ENCODE peak calls at places on chromosomes 3 and 15, in seven cellular contexts. One of them, this sample, is unnamed.

GRCh38 chr15:66707310-66708160 is 5.5 kb downstream of the SMAD6 start:
- DNase-seq in astrocyte: peak; percentile 39
- DNase-seq in endothelial cell of umbilical vein: peak; percentile 54
- DNase-seq in hepatocyte: peak; percentile 82
- DNase-seq in gastrocnemius medialis: no peak
- DNase-seq in testis: peak; percentile 48
- DNase-seq in neural progenitor cell: peak; percentile 88
- DNase-seq in this sample: no peak

GRCh38 chr3:147886889-147887288 is 477.7 kb downstream of the ZIC1 start:
- DNase-seq in astrocyte: no peak
- DNase-seq in endothelial cell of umbilical vein: no peak
- DNase-seq in testis: no peak
- DNase-seq in gastrocnemius medialis: no peak
- DNase-seq in hepatocyte: no peak
- DNase-seq in neural progenitor cell: no peak
- DNase-seq in this sample: no peak

GRCh38 chr15:72229076-72229946 is 1.7 kb downstream of the PKM start:
- DNase-seq in neural progenitor cell: no peak
- DNase-seq in hepatocyte: no peak
- DNase-seq in endothelial cell of umbilical vein: peak; percentile 42
- DNase-seq in astrocyte: peak; percentile 49
- DNase-seq in testis: no peak
- DNase-seq in gastrocnemius medialis: no peak
- DNase-seq in this sample: peak; percentile 60

GRCh38 chr3:81749285-81749684 is 12.2 kb downstream of the GBE1 start:
- DNase-seq in hepatocyte: no peak
- DNase-seq in gastrocnemius medialis: no peak
- DNase-seq in neural progenitor cell: no peak
- DNase-seq in testis: no peak
- DNase-seq in astrocyte: no peak
- DNase-seq in endothelial cell of umbilical vein: no peak
- DNase-seq in this sample: no peak

GRCh38 chr3:67976683-67977082 is 322.3 kb upstream of the SUCLG2 start:
- DNase-seq in gastrocnemius medialis: no peak
- DNase-seq in endothelial cell of umbilical vein: no peak
- DNase-seq in neural progenitor cell: no peak
- DNase-seq in hepatocyte: no peak
- DNase-seq in astrocyte: no peak
- DNase-seq in testis: no peak
- DNase-seq in this sample: no peak

GRCh38 chr15:95174281-95174680 is 942.9 kb downstream of the MCTP2 start:
- DNase-seq in testis: no peak
- DNase-seq in endothelial cell of umbilical vein: no peak
- DNase-seq in hepatocyte: no peak
- DNase-seq in gastrocnemius medialis: peak; percentile 15
- DNase-seq in neural progenitor cell: peak; percentile 34
- DNase-seq in astrocyte: peak; percentile 27
- DNase-seq in this sample: peak; percentile 65

GRCh38 chr15:32987067-32987466 is 207.4 kb downstream of the FMN1 start:
- DNase-seq in endothelial cell of umbilical vein: no peak
- DNase-seq in testis: no peak
- DNase-seq in hepatocyte: no peak
- DNase-seq in neural progenitor cell: no peak
- DNase-seq in astrocyte: no peak
- DNase-seq in gastrocnemius medialis: no peak
- DNase-seq in this sample: no peak

GRCh38 chr3:183298708-183299153 is 45.7 kb downstream of the B3GNT5 start:
- DNase-seq in gastrocnemius medialis: peak; percentile 89
- DNase-seq in testis: no peak
- DNase-seq in hepatocyte: peak; percentile 68
- DNase-seq in neural progenitor cell: peak; percentile 15
- DNase-seq in astrocyte: peak; percentile 92
- DNase-seq in endothelial cell of umbilical vein: no peak
- DNase-seq in this sample: peak; percentile 84

GRCh38 chr3:127997961-127998360 is 54.3 kb upstream of the SEC61A1 start:
- DNase-seq in astrocyte: no peak
- DNase-seq in gastrocnemius medialis: no peak
- DNase-seq in testis: no peak
- DNase-seq in endothelial cell of umbilical vein: no peak
- DNase-seq in hepatocyte: peak; percentile 66
- DNase-seq in neural progenitor cell: no peak
- DNase-seq in this sample: no peak

GRCh38 chr15:96326551-96327154 is 3.8 kb upstream of the NR2F2 start:
- DNase-seq in endothelial cell of umbilical vein: peak; percentile 70
- DNase-seq in hepatocyte: peak; percentile 66
- DNase-seq in neural progenitor cell: peak; percentile 78
- DNase-seq in astrocyte: peak; percentile 58
- DNase-seq in testis: no peak
- DNase-seq in gastrocnemius medialis: no peak
- DNase-seq in this sample: peak; percentile 63

GRCh38 chr15:63983071-63983711 is 63.1 kb downstream of the DAPK2 start:
- DNase-seq in hepatocyte: no peak
- DNase-seq in gastrocnemius medialis: no peak
- DNase-seq in endothelial cell of umbilical vein: peak; percentile 71
- DNase-seq in testis: no peak
- DNase-seq in neural progenitor cell: peak; percentile 44
- DNase-seq in astrocyte: no peak
- DNase-seq in this sample: no peak

DNA sequence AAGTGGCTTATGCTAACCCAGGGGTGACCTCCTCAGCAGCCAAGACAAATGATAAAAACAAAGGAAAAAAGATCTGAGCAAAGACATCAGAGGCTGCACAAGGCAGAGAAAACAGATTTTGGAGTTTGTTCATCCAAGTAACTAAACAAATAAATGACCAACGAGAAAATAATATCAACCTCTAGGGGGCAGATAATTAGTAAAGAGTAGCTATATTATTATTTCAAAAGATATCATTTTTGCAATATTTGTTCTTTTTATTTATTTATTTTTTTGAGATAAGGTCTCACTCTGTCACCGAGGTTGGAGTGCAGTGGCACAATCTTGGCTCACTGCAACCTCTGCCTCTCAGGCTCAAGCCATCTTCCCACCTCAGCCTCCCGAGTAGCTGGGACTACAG is 101.8 kb downstream of the PCCB start:
- DNase-seq in gastrocnemius medialis: no peak
- DNase-seq in testis: no peak
- DNase-seq in astrocyte: no peak
- DNase-seq in endothelial cell of umbilical vein: no peak
- DNase-seq in neural progenitor cell: peak; percentile 4
- DNase-seq in hepatocyte: no peak
- DNase-seq in this sample: no peak
- TF ChIP-seq CTCF in gastrocnemius medialis: no peak
- TF ChIP-seq CTCF in testis: no peak
- TF ChIP-seq CTCF in astrocyte: peak; percentile 7
- TF ChIP-seq CTCF in endothelial cell of umbilical vein: no peak
- TF ChIP-seq CTCF in neural progenitor cell: peak; percentile 32
- TF ChIP-seq CTCF in hepatocyte: no peak
- TF ChIP-seq CTCF in this sample: no peak

DNA sequence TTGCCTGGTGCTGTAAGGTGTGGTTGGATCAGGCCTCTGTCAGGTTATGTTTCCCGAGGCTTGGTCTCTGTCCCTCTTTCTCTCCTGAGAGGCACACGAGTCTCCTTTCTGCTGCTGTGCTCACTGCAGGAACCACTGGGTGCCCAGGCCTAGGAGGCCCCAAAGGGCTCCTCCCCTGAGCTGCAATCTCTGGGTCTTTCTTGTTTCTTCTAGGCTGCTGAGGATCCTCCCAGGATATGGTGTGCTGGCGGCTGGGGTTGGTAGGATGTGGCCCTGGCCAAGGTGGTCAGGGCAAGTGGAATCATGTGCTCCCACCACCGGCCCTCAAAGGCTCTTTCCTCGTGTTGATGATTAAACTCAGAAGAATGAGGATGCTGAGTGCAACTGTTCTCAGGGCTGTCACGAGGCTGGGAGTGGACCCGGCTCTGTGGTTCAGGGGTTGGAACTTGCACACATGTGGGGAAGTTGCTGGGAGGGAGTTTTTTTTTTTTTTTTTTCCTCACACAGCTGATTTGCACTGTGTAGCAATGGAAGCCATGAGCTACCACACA is 43.6 kb upstream of the CTSH start:
- DNase-seq in hepatocyte: peak; percentile 94
- DNase-seq in gastrocnemius medialis: peak; percentile 62
- DNase-seq in astrocyte: peak; percentile 98
- DNase-seq in testis: peak; percentile 83
- DNase-seq in endothelial cell of umbilical vein: peak; percentile 90
- DNase-seq in neural progenitor cell: no peak
- DNase-seq in this sample: peak; percentile 67
- H3K27ac ChIP-seq in hepatocyte: peak overlapping the region; percentile 90
- H3K27ac ChIP-seq in gastrocnemius medialis: peak overlapping the region; percentile 15
- H3K27ac ChIP-seq in astrocyte: peak overlapping the region; percentile 63
- H3K27ac ChIP-seq in testis: peak overlapping the region; percentile 46
- H3K27ac ChIP-seq in endothelial cell of umbilical vein: no peak overlapping the region
- H3K27ac ChIP-seq in neural progenitor cell: no peak overlapping the region
- H3K27ac ChIP-seq in this sample: no peak overlapping the region

GRCh38 chr15:40928351-40928974 is 677 bp upstream of the DLL4 start:
- DNase-seq in endothelial cell of umbilical vein: no peak
- DNase-seq in neural progenitor cell: peak; percentile 55
- DNase-seq in gastrocnemius medialis: no peak
- DNase-seq in testis: no peak
- DNase-seq in hepatocyte: peak; percentile 60
- DNase-seq in astrocyte: no peak
- DNase-seq in this sample: no peak

GRCh38 chr15:40928975-40929729 is at the start of gene DLL4:
- DNase-seq in testis: no peak
- DNase-seq in astrocyte: peak; percentile 27
- DNase-seq in endothelial cell of umbilical vein: peak; percentile 94
- DNase-seq in neural progenitor cell: peak; percentile 81
- DNase-seq in gastrocnemius medialis: no peak
- DNase-seq in hepatocyte: peak; percentile 86
- DNase-seq in this sample: peak; percentile 79

GRCh38 chr15:40926659-40927496 is 2.3 kb upstream of the DLL4 start:
- DNase-seq in astrocyte: no peak
- DNase-seq in gastrocnemius medialis: no peak
- DNase-seq in testis: no peak
- DNase-seq in hepatocyte: no peak
- DNase-seq in neural progenitor cell: no peak
- DNase-seq in endothelial cell of umbilical vein: no peak
- DNase-seq in this sample: no peak

GRCh38 chr15:40925863-40926658 is 3.1 kb upstream of the DLL4 start:
- DNase-seq in gastrocnemius medialis: no peak
- DNase-seq in astrocyte: no peak
- DNase-seq in neural progenitor cell: peak; percentile 82
- DNase-seq in testis: no peak
- DNase-seq in hepatocyte: peak; percentile 55
- DNase-seq in endothelial cell of umbilical vein: no peak
- DNase-seq in this sample: no peak

GRCh38 chr15:40927497-40928346 is 1.4 kb upstream of the DLL4 start:
- DNase-seq in hepatocyte: no peak
- DNase-seq in astrocyte: no peak
- DNase-seq in endothelial cell of umbilical vein: no peak
- DNase-seq in gastrocnemius medialis: no peak
- DNase-seq in testis: no peak
- DNase-seq in neural progenitor cell: no peak
- DNase-seq in this sample: peak; percentile 23
- H3K4me3 ChIP-seq in hepatocyte: peak overlapping the region; percentile 33
- H3K4me3 ChIP-seq in astrocyte: no peak overlapping the region
- H3K4me3 ChIP-seq in endothelial cell of umbilical vein: no peak overlapping the region
- H3K4me3 ChIP-seq in gastrocnemius medialis: peak overlapping the region; percentile 56
- H3K4me3 ChIP-seq in testis: no peak overlapping the region
- H3K4me3 ChIP-seq in neural progenitor cell: peak overlapping the region; percentile 57
- H3K4me3 ChIP-seq in this sample: peak overlapping the region; percentile 66

GRCh38 chr15:93331545-93332117 is 242.6 kb upstream of the RGMA start:
- DNase-seq in neural progenitor cell: peak; percentile 55
- DNase-seq in gastrocnemius medialis: no peak
- DNase-seq in astrocyte: no peak
- DNase-seq in hepatocyte: peak; percentile 31
- DNase-seq in testis: no peak
- DNase-seq in endothelial cell of umbilical vein: no peak
- DNase-seq in this sample: no peak

GRCh38 chr15:93327364-93327763 is 238.4 kb upstream of the RGMA start:
- DNase-seq in testis: no peak
- DNase-seq in endothelial cell of umbilical vein: no peak
- DNase-seq in gastrocnemius medialis: no peak
- DNase-seq in astrocyte: no peak
- DNase-seq in hepatocyte: no peak
- DNase-seq in neural progenitor cell: no peak
- DNase-seq in this sample: no peak

GRCh38 chr15:93333826-93334225 is 244.8 kb upstream of the RGMA start:
- DNase-seq in endothelial cell of umbilical vein: no peak
- DNase-seq in testis: no peak
- DNase-seq in gastrocnemius medialis: no peak
- DNase-seq in astrocyte: no peak
- DNase-seq in neural progenitor cell: peak; percentile 61
- DNase-seq in hepatocyte: no peak
- DNase-seq in this sample: no peak

DNA sequence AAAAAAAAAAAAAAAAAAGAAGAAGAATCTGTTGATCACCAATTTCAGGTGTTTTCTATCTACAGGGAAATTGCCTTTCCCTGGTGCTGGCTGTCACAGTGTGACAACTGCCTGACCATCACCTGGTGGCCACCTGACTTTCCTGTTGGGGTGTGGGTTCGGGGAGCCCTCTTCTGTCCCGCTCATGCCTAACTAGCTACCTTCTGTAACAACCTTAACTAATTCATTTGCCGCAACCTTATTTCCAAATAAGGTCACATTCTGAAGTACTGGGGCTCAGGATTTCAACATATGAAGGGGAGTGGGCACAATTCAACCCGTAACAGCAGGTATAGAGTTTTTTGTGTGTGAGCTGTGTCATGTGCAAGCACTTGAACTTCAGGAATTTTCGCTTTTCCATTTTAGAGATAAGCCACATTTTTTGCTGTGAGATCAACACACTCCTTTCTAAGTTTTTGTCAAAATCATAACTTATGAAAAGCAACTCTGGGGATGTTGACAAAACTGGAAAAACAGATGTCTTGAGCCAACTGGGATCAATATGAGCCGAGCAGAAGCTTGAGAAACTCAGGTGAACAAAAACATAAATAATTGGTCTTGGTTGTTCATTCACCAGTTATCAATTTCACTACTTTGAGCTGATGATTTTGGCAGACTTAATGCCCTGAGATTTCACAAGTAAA is 242.0 kb upstream of the RGMA start:
- DNase-seq in hepatocyte: no peak
- DNase-seq in endothelial cell of umbilical vein: no peak
- DNase-seq in astrocyte: no peak
- DNase-seq in neural progenitor cell: no peak
- DNase-seq in testis: no peak
- DNase-seq in gastrocnemius medialis: no peak
- DNase-seq in this sample: no peak
- TF ChIP-seq CTCF in hepatocyte: no peak
- TF ChIP-seq CTCF in endothelial cell of umbilical vein: no peak
- TF ChIP-seq CTCF in astrocyte: no peak
- TF ChIP-seq CTCF in neural progenitor cell: no peak
- TF ChIP-seq CTCF in testis: no peak
- TF ChIP-seq CTCF in gastrocnemius medialis: no peak
- TF ChIP-seq CTCF in this sample: no peak

This sample was measured in psoas muscle.